ENCODE peak calls at places on chromosomes 1 and 21, in nine cellular contexts. F is glutamatergic neuron, B is stomach, Y is astrocyte of the cerebellum, U is cardiac fibroblast, H is IMR-90, C is pancreas, S is foreskin fibroblast, G is cardiac muscle cell. D is an unnamed sample.

GRCh38 chr1:30642391-30643120 is 80.8 kb downstream of the MATN1 start:
- DNase-seq in F (no peak), B (no peak), Y (no peak), U (no peak), H (no peak), C (no peak), S (no peak), G (no peak), D (no peak)

GRCh38 chr1:38444770-38445442 is 398.3 kb upstream of the POU3F1 start:
- DNase-seq in F (no peak), B (no peak), Y (no peak), U (no peak), H (no peak), C (no peak), S (no peak), G (peak; percentile 41), D (no peak)

GRCh38 chr1:201538618-201539551 is at the start of gene NAV1:
- DNase-seq in F (peak; percentile 79), B (peak; percentile 38), Y (no peak), U (peak; percentile 87), H (peak; percentile 75), C (peak; percentile 80), S (peak; percentile 93), G (peak; percentile 81), D (peak; percentile 67)

GRCh38 chr1:156914440-156914856 is 6.0 kb upstream of the LRRC71 start:
- DNase-seq in F (no peak), B (no peak), Y (no peak), U (peak; percentile 67), H (peak; percentile 57), C (peak; percentile 35), S (no peak), G (no peak), D (no peak)

GRCh38 chr1:52402860-52403240 is 1.4 kb downstream of the ORC1 start:
- DNase-seq in F (no peak), B (no peak), Y (no peak), U (no peak), H (no peak), C (no peak), S (no peak), G (no peak), D (no peak)

GRCh38 chr1:36083219-36083618 is 675 bp upstream of the TEKT2 start:
- DNase-seq in F (no peak), B (no peak), Y (no peak), U (no peak), H (no peak), C (no peak), S (no peak), G (no peak), D (no peak)

GRCh38 chr1:208880433-208881100 is 636.4 kb upstream of the PLXNA2 start:
- DNase-seq in F (no peak), B (no peak), Y (peak; percentile 59), U (no peak), H (no peak), C (no peak), S (no peak), G (peak; percentile 25), D (no peak)

GRCh38 chr1:63004868-63005267 is 220.9 kb downstream of the ATG4C start:
- DNase-seq in F (no peak), B (no peak), Y (peak; percentile 22), U (peak; percentile 25), H (no peak), C (no peak), S (peak; percentile 0), G (peak; percentile 39), D (peak; percentile 44)

GRCh38 chr1:65309317-65310077 is at the start of gene DNAJC6:
- DNase-seq in F (peak; percentile 83), B (peak; percentile 81), Y (peak; percentile 48), U (peak; percentile 69), H (peak; percentile 42), C (peak; percentile 91), S (peak; percentile 63), G (peak; percentile 94), D (peak; percentile 86)

GRCh38 chr1:227192163-227192562 is 126.1 kb downstream of the CDC42BPA start:
- DNase-seq in F (no peak), B (peak; percentile 36), Y (peak; percentile 90), U (peak; percentile 84), H (peak; percentile 98), C (no peak), S (peak; percentile 95), G (no peak), D (no peak)

GRCh38 chr1:206110820-206111219 is 6.4 kb downstream of the AVPR1B start:
- DNase-seq in F (no peak), B (no peak), Y (no peak), U (no peak), H (no peak), C (no peak), S (no peak), G (no peak), D (no peak)

GRCh38 chr1:109161836-109162606 is 48.1 kb downstream of the ELAPOR1 start:
- DNase-seq in F (no peak), B (no peak), Y (no peak), U (peak; percentile 86), H (peak; percentile 89), C (no peak), S (peak; percentile 85), G (no peak), D (no peak)

GRCh38 chr1:41767534-41767933 is 151.2 kb downstream of the HIVEP3 start:
- DNase-seq in F (no peak), B (no peak), Y (no peak), U (peak; percentile 72), H (no peak), C (no peak), S (peak; percentile 35), G (peak; percentile 50), D (no peak)

DNA sequence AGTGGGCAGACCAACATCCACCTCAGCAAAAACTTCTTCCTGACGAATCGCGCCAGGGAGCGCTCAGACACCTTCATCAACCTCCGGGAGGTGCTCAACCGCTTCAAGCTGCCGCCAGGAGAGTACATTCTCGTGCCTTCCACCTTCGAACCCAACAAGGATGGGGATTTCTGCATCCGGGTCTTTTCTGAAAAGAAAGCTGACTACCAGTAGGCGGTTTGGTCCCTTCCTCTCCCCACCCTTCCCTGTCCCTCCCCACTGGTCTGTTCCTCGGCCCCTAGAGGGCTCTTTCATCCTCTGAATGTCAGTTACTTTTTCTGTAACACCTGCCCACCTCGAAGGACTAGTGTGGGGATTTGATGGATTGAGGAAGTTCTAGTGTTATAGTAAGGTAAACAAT is 46.9 kb downstream of the CAPN2 start:
- DNase-seq in F (no peak), B (no peak), Y (no peak), U (no peak), H (no peak), C (no peak), S (no peak), G (no peak), D (no peak)
- TF ChIP-seq CTCF in F (no peak), B (no peak), Y (no peak), U (no peak), H (no peak), C (no peak), S (no peak), G (no peak), D (no peak)

GRCh38 chr21:45874716-45875415 is 106.7 kb upstream of the COL6A1 start:
- DNase-seq in F (no peak), B (peak; percentile 50), Y (peak; percentile 91), U (peak; percentile 97), H (peak; percentile 98), C (peak; percentile 47), S (peak; percentile 99), G (no peak), D (no peak)
- TF ChIP-seq CTCF in F (no peak), B (no peak), Y (no peak), U (no peak), H (no peak), C (no peak), S (no peak), G (no peak), D (no peak)

GRCh38 chr1:99735852-99736251 is 30.6 kb downstream of the FRRS1 start:
- DNase-seq in F (no peak), B (no peak), Y (no peak), U (no peak), H (no peak), C (no peak), S (no peak), G (no peak), D (no peak)

GRCh38 chr1:99731384-99731783 is 35.1 kb downstream of the FRRS1 start:
- DNase-seq in F (no peak), B (no peak), Y (no peak), U (no peak), H (peak; percentile 88), C (no peak), S (peak; percentile 10), G (no peak), D (no peak)

GRCh38 chr1:99740141-99740540 is 26.3 kb downstream of the FRRS1 start:
- DNase-seq in F (no peak), B (no peak), Y (no peak), U (no peak), H (no peak), C (no peak), S (no peak), G (no peak), D (no peak)

GRCh38 chr1:99738858-99739465 is 27.5 kb downstream of the FRRS1 start:
- DNase-seq in F (no peak), B (no peak), Y (no peak), U (no peak), H (no peak), C (no peak), S (no peak), G (no peak), D (no peak)

DNA sequence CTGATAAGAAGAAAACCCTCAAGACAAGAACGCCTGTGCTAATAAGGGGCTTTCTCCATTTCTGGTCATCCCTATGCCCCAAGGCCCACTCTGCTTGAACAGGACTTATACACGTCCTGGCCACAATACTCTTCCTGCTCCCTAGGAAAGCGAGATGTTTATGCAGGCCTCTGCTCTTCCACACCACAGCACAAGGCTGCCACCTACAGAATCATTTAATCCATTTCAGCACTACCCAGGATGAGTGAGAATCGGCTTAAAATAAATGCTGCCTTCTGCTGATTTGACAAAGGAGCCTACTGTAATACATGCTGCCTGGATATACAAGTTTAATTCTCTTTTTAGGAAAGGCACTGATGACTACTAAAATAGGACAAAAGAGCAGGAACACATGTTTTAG is 29.4 kb downstream of the FRRS1 start:
- DNase-seq in F (peak; percentile 22), B (no peak), Y (peak; percentile 62), U (peak; percentile 81), H (peak; percentile 77), C (no peak), S (peak; percentile 48), G (peak; percentile 65), D (no peak)
- TF ChIP-seq CTCF in F (peak; percentile 18), B (no peak), Y (peak; percentile 65), U (peak; percentile 70), H (peak; percentile 72), C (no peak), S (peak; percentile 48), G (peak; percentile 54), D (no peak)

GRCh38 chr1:238658766-238659165 is 727.6 kb upstream of the CHRM3 start:
- DNase-seq in F (no peak), B (no peak), Y (no peak), U (peak; percentile 74), H (peak; percentile 74), C (no peak), S (no peak), G (peak; percentile 28), D (no peak)

GRCh38 chr1:238660849-238661248 is 725.5 kb upstream of the CHRM3 start:
- DNase-seq in F (no peak), B (no peak), Y (no peak), U (peak; percentile 55), H (peak; percentile 66), C (no peak), S (no peak), G (no peak), D (no peak)

GRCh38 chr1:238664139-238664538 is 722.2 kb upstream of the CHRM3 start:
- DNase-seq in F (no peak), B (no peak), Y (no peak), U (no peak), H (no peak), C (no peak), S (no peak), G (no peak), D (no peak)
- TF ChIP-seq CTCF in F (no peak), B (no peak), Y (no peak), U (no peak), H (no peak), C (no peak), S (no peak), G (no peak), D (no peak)

D was measured in Calu3.